ENCODE peak calls at places on chromosomes 7 and 10, in five cellular contexts. S is cardiac fibroblast, B is OCI-LY7, Z is AG09309, W is DND-41. I is an unnamed sample.
A peak's percentile ranks its signal among the peaks of the same experiment; 100 is the strongest.

GRCh38 chr7:4937411-4937810 is 21.6 kb downstream of the MMD2 start:
- DNase-seq in S (no peak), B (no peak), Z (no peak), W (no peak), I (no peak)

GRCh38 chr7:137935849-137936508 is 65.9 kb downstream of the CREB3L2 start:
- DNase-seq in S (no peak), B (peak; percentile 25), Z (no peak), W (peak; percentile 28), I (no peak)

GRCh38 chr10:101062231-101063161 is 707 bp downstream of the KAZALD1 start:
- DNase-seq in S (peak; percentile 51), B (peak; percentile 87), Z (no peak), W (no peak), I (no peak)

GRCh38 chr10:31582365-31583052 is 263.5 kb downstream of the ZEB1 start:
- DNase-seq in S (peak; percentile 45), B (no peak), Z (no peak), W (no peak), I (no peak)

GRCh38 chr7:117186218-117186617 is 136.6 kb downstream of the WNT2 start:
- DNase-seq in S (peak; percentile 55), B (no peak), Z (no peak), W (no peak), I (no peak)

GRCh38 chr10:101438881-101439391 is 85.0 kb downstream of the BTRC start:
- DNase-seq in S (peak; percentile 11), B (no peak), Z (no peak), W (no peak), I (no peak)

GRCh38 chr10:104868231-104868630 is 227.1 kb downstream of the SORCS3 start:
- DNase-seq in S (no peak), B (no peak), Z (no peak), W (no peak), I (no peak)

GRCh38 chr10:62166331-62167154 is 102.1 kb downstream of the RTKN2 start:
- DNase-seq in S (peak; percentile 65), B (peak; percentile 76), Z (peak; percentile 97), W (no peak), I (no peak)

GRCh38 chr7:1386623-1387220 is 72.5 kb downstream of the MICALL2 start:
- DNase-seq in S (no peak), B (no peak), Z (no peak), W (no peak), I (no peak)

GRCh38 chr7:128859232-128860157 is 3.2 kb upstream of the ATP6V1F start:
- DNase-seq in S (no peak), B (peak; percentile 28), Z (no peak), W (no peak), I (no peak)

GRCh38 chr7:74365320-74366022 is 76.3 kb downstream of the CLIP2 start:
- DNase-seq in S (peak; percentile 56), B (peak; percentile 75), Z (no peak), W (no peak), I (no peak)

GRCh38 chr10:113126506-113127192 is 176.6 kb downstream of the TCF7L2 start:
- DNase-seq in S (peak; percentile 85), B (no peak), Z (no peak), W (no peak), I (no peak)

GRCh38 chr7:26216044-26216443 is 14.5 kb downstream of the CBX3 start:
- DNase-seq in S (no peak), B (no peak), Z (no peak), W (no peak), I (no peak)

GRCh38 chr7:157829491-157829890 is 492.7 kb downstream of the DNAJB6 start:
- DNase-seq in S (no peak), B (no peak), Z (no peak), W (no peak), I (no peak)

GRCh38 chr7:92177362-92177761 is 1.6 kb downstream of the LRRD1 start:
- DNase-seq in S (peak; percentile 20), B (no peak), Z (peak; percentile 7), W (no peak), I (no peak)

GRCh38 chr10:16105082-16105481 is 244.8 kb upstream of the MINDY3 start:
- DNase-seq in S (peak; percentile 43), B (no peak), Z (no peak), W (no peak), I (no peak)

GRCh38 chr7:150784120-150784736 is 15.9 kb downstream of the TMEM176B start:
- DNase-seq in S (no peak), B (no peak), Z (no peak), W (no peak), I (no peak)

GRCh38 chr7:38934536-38934935 is 25.5 kb upstream of the VPS41 start:
- DNase-seq in S (no peak), B (no peak), Z (no peak), W (no peak), I (no peak)

GRCh38 chr7:149202831-149203231 is 7.5 kb downstream of the ZNF282 start:
- DNase-seq in S (peak; percentile 27), B (no peak), Z (no peak), W (no peak), I (no peak)

GRCh38 chr7:17989546-17989945 is 38.1 kb downstream of the PRPS1L1 start:
- DNase-seq in S (no peak), B (no peak), Z (no peak), W (no peak), I (no peak)

GRCh38 chr7:151773795-151774194 is 103.1 kb downstream of the PRKAG2 start:
- DNase-seq in S (no peak), B (no peak), Z (no peak), W (no peak), I (no peak)

GRCh38 chr10:106573106-106573505 is 591.4 kb downstream of the SORCS1 start:
- DNase-seq in S (peak; percentile 75), B (no peak), Z (no peak), W (no peak), I (no peak)

GRCh38 chr10:63466168-63466935 is 575 bp upstream of the JMJD1C start:
- DNase-seq in S (peak; percentile 67), B (peak; percentile 34), Z (no peak), W (peak; percentile 37), I (peak; percentile 42)

GRCh38 chr10:60883187-60883586 is 60.8 kb downstream of the RHOBTB1 start:
- DNase-seq in S (peak; percentile 55), B (peak; percentile 12), Z (no peak), W (peak; percentile 13), I (no peak)
- TF ChIP-seq CTCF in S (peak; percentile 58), B (peak; percentile 60), Z (peak; percentile 52), W (peak; percentile 46), I (peak; percentile 69)

DNA sequence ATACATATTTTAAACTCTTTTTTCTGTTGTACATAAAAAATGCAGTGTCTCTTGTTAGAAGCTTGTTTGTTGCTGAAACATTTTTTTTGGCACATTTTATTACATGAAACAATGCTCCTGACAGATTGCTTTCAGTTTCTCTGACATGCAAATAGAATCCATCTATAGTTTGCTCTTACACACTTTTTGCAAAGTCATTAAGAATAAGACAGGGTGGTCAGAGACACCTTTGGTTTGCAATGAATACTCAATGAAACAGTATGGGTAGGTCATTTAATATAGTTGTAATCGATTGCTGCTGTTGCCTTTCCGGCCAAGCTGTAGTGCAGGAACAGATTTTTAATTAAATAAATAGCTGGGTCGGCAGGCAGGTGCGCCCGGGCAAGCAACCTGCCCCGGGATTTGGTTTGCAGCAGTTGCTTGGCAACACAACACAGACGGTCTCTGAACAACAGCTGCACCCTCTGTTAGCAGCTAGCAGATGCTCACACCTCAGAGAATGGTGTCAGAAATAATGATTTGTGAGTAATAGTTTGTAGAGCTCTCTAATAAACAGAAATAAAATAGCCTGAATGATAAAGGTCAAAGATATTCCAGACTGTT is 115.7 kb upstream of the CACNA2D1 start:
- DNase-seq in S (no peak), B (no peak), Z (no peak), W (no peak), I (no peak)
- H3K4me3 ChIP-seq in S (no peak overlapping the region), B (no peak overlapping the region), Z (no peak overlapping the region), W (no peak overlapping the region), I (peak overlapping the region; percentile 35)

GRCh38 chr7:147436718-147437117 is 1153.8 kb upstream of the C7orf33 start:
- DNase-seq in S (no peak), B (no peak), Z (no peak), W (no peak), I (no peak)

GRCh38 chr7:147428075-147428474 is 1162.5 kb upstream of the C7orf33 start:
- DNase-seq in S (no peak), B (no peak), Z (no peak), W (no peak), I (no peak)

GRCh38 chr7:147432068-147432467 is 1158.5 kb upstream of the C7orf33 start:
- DNase-seq in S (peak; percentile 61), B (no peak), Z (no peak), W (no peak), I (no peak)
- TF ChIP-seq CTCF in S (peak; percentile 45), B (peak; percentile 29), Z (peak; percentile 52), W (no peak), I (peak; percentile 36)

GRCh38 chr7:47625861-47626444 is 44.0 kb upstream of the TNS3 start:
- DNase-seq in S (no peak), B (no peak), Z (no peak), W (no peak), I (no peak)
- H3K4me3 ChIP-seq in S (no peak overlapping the region), B (no peak overlapping the region), Z (no peak overlapping the region), W (no peak overlapping the region), I (no peak overlapping the region)

DNA sequence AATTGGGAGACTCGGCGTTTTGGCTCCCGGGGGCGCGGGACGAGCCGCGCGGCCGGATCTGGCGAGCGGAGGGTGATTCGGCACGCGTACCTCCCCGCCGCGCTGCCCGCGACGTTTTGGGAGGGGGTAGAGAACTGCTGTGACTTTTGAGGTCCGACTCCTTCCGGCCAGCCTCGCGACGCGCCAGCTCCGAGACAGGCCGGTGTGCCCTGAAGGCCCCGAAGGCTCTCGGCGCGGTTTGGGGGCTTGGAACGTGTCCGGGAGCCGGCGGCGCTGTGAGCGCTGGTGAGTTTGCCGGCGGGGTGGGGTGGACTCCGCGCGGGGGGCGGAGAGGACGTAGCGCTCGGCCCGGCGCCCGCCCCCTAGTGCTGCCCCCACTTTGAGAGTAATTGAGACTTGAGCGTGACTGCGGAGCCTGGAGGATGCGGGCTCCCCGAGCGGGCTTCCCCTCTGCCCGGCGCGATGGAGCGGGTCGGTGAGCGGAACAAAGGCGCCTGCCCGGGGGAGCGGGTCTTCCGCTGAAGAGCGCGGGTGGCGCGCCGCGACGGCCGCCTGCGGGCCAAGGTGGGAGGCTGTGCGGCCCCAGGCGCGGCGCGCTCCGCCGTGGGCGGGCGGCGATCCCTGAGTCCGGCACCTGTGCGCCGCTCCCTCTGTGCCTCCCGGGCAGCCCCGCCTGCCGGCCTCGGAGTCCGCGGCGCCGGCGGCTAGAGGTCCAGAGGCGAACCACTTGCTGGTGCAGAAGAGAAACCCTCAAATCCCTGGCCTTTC is at the start of gene GALNT17:
- DNase-seq in S (no peak), B (no peak), Z (no peak), W (no peak), I (no peak)
- TF ChIP-seq CTCF in S (no peak), B (no peak), Z (no peak), W (no peak), I (no peak)

GRCh38 chr10:71772832-71773220 is 494 bp downstream of the VSIR start:
- DNase-seq in S (no peak), B (no peak), Z (no peak), W (no peak), I (no peak)
- H3K4me3 ChIP-seq in S (peak overlapping the region; percentile 61), B (peak overlapping the region; percentile 70), Z (peak overlapping the region; percentile 73), W (peak overlapping the region; percentile 33), I (peak overlapping the region; percentile 63)

GRCh38 chr10:30059209-30060107 is at the start of gene JCAD:
- DNase-seq in S (peak; percentile 51), B (no peak), Z (no peak), W (no peak), I (no peak)
- TF ChIP-seq CTCF in S (no peak), B (no peak), Z (no peak), W (no peak), I (no peak)

I was measured in epithelial cell of proximal tubule.